ENCODE peak calls at places on chromosomes 5 and 9, in four cellular contexts. Z is lower lobe of right lung, B is ovary, G is lung. Q is an unnamed sample.

GRCh38 chr9:16825971-16826370 is 44.5 kb downstream of the BNC2 start:
- DNase-seq in Z (no peak), B (no peak), G (no peak), Q (no peak)

GRCh38 chr5:88674262-88675158 is 208.5 kb downstream of the MEF2C start:
- DNase-seq in Z (no peak), B (no peak), G (no peak), Q (no peak)

GRCh38 chr5:179129607-179130071 is 69.5 kb downstream of the ZNF354C start:
- DNase-seq in Z (peak; percentile 33), B (no peak), G (no peak), Q (no peak)

GRCh38 chr9:98280574-98280973 is 25.1 kb upstream of the TBC1D2 start:
- DNase-seq in Z (no peak), B (no peak), G (no peak), Q (no peak)

GRCh38 chr9:100014846-100015245 is 84.0 kb downstream of the ERP44 start:
- DNase-seq in Z (no peak), B (no peak), G (no peak), Q (no peak)

GRCh38 chr5:177509361-177509951 is at the start of gene DOK3:
- DNase-seq in Z (peak; percentile 82), B (peak; percentile 30), G (peak; percentile 59), Q (no peak)

GRCh38 chr5:68656936-68657857 is 436.6 kb upstream of the SLC30A5 start:
- DNase-seq in Z (no peak), B (no peak), G (no peak), Q (no peak)

GRCh38 chr5:36389245-36389644 is 87.5 kb upstream of the RANBP3L start:
- DNase-seq in Z (no peak), B (no peak), G (no peak), Q (no peak)

GRCh38 chr5:2213121-2213730 is 330.5 kb upstream of the IRX4 start:
- DNase-seq in Z (no peak), B (no peak), G (no peak), Q (no peak)

GRCh38 chr5:138981131-138981530 is 106.0 kb upstream of the LRRTM2 start:
- DNase-seq in Z (no peak), B (no peak), G (no peak), Q (no peak)

GRCh38 chr5:14400085-14400484 is 181.5 kb upstream of the OTULINL start:
- DNase-seq in Z (no peak), B (no peak), G (no peak), Q (no peak)

GRCh38 chr5:135061001-135061400 is 27.0 kb upstream of the PITX1 start:
- DNase-seq in Z (no peak), B (no peak), G (no peak), Q (no peak)

GRCh38 chr9:8140557-8140956 is 341.0 kb upstream of the DMAC1 start:
- DNase-seq in Z (no peak), B (no peak), G (no peak), Q (no peak)

GRCh38 chr9:98807070-98807810 is at the start of gene GALNT12:
- DNase-seq in Z (no peak), B (peak; percentile 31), G (no peak), Q (no peak)

GRCh38 chr9:123282343-123283047 is 14.1 kb upstream of the STRBP start:
- DNase-seq in Z (no peak), B (no peak), G (no peak), Q (no peak)

GRCh38 chr5:10057356-10057755 is 192.3 kb downstream of the ATPSCKMT start:
- DNase-seq in Z (no peak), B (no peak), G (no peak), Q (no peak)

GRCh38 chr5:80246995-80247729 is 8.7 kb downstream of the SERINC5 start:
- DNase-seq in Z (peak; percentile 55), B (no peak), G (peak; percentile 69), Q (peak; percentile 35)

GRCh38 chr5:132764671-132765070 is 12.4 kb downstream of the SEPTIN8 start:
- DNase-seq in Z (no peak), B (no peak), G (no peak), Q (no peak)

GRCh38 chr9:90219548-90220118 is 423.0 kb downstream of the DIRAS2 start:
- DNase-seq in Z (peak; percentile 56), B (no peak), G (peak; percentile 36), Q (no peak)

GRCh38 chr9:127384016-127384730 is 12.8 kb upstream of the SLC2A8 start:
- DNase-seq in Z (no peak), B (no peak), G (no peak), Q (no peak)

GRCh38 chr5:141814064-141814982 is 63.9 kb downstream of the PCDH1 start:
- DNase-seq in Z (peak; percentile 71), B (no peak), G (peak; percentile 54), Q (no peak)

GRCh38 chr5:169071-169727 is 22.1 kb upstream of the LRRC14B start:
- DNase-seq in Z (peak; percentile 77), B (peak; percentile 79), G (no peak), Q (peak; percentile 35)

GRCh38 chr5:66558562-66558961 is 37.6 kb upstream of the MAST4 start:
- DNase-seq in Z (no peak), B (no peak), G (no peak), Q (no peak)

GRCh38 chr5:5886812-5887486 is 464.5 kb downstream of the ICE1 start:
- DNase-seq in Z (peak; percentile 51), B (no peak), G (no peak), Q (no peak)

GRCh38 chr5:35285011-35285410 is 54.7 kb upstream of the PRLR start:
- DNase-seq in Z (no peak), B (no peak), G (no peak), Q (no peak)

GRCh38 chr5:88825782-88826110 is 57.2 kb downstream of the MEF2C start:
- DNase-seq in Z (no peak), B (no peak), G (no peak), Q (peak; percentile 46)

GRCh38 chr5:167845952-167846351 is 445.5 kb upstream of the WWC1 start:
- DNase-seq in Z (no peak), B (no peak), G (no peak), Q (no peak)
- H3K36me3 ChIP-seq in Z (no peaks in the 10 kb centered on the region), B (no peaks in the 10 kb centered on the region), G (no peaks in the 10 kb centered on the region), Q (no peaks in the 10 kb centered on the region)

DNA sequence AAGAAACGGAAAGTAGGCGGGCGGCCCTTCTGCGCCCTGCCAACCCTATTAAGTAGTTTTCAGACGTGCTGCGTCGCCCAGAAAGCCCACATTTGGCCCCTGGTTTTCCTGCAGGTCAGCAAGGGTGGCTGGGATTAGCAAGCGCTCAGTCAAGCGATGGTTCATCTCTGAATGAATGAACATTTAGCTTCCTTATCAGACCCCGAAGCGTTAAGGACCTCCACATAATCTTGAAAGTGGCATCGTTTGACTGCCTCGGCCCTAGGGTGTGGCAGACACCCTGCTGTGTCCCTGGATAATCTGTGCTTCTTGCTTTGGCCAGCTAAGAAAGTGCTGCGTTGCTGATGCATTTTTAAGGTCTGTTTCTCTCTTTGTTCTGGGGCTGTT is 688 bp downstream of the TOR1B start:
- DNase-seq in Z (no peak), B (no peak), G (no peak), Q (no peak)
- H3K27ac ChIP-seq in Z (peak overlapping the region; percentile 84), B (peak overlapping the region; percentile 66), G (no peak overlapping the region), Q (peak overlapping the region; percentile 90)

DNA sequence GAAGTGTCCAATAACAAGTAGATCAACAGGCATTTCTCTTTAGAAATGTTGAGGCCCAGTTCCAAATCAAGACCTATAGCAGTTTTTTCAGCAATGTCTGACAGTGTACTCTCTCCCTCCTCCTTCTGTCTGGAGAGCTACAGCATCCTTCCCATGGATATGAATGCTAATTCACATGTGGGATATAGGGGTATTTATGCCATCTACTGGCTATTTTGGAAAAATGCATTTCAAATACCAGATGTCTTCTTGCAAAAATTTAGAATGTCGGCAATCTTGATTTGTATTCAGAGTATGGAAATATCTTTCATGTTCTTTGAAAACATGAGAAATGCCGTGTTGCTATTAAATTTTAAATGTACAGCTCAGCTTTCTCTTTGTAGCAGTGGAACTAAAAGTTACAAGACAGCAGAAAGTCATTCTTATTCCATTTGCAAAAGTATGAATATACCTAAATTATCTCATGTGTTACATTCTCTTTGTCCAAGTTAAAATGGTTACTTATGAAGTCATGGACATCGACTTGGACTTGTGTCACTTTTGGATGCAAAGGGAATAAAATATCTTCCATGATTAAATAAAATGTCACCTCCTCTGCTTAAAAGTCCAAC is 647.8 kb downstream of the TAF11L14 start:
- DNase-seq in Z (no peak), B (no peak), G (no peak), Q (no peak)
- H3K4me3 ChIP-seq in Z (no peak overlapping the region), B (no peak overlapping the region), G (no peak overlapping the region), Q (no peak overlapping the region)

GRCh38 chr9:35687972-35688557 is 1.7 kb downstream of the TPM2 start:
- DNase-seq in Z (no peak), B (no peak), G (no peak), Q (peak; percentile 51)

GRCh38 chr9:35687306-35687705 is 2.4 kb downstream of the TPM2 start:
- DNase-seq in Z (no peak), B (no peak), G (no peak), Q (no peak)

GRCh38 chr9:35685506-35685905 is 4.2 kb downstream of the TPM2 start:
- DNase-seq in Z (no peak), B (no peak), G (no peak), Q (no peak)

GRCh38 chr9:35684921-35685320 is 4.8 kb downstream of the TPM2 start:
- DNase-seq in Z (no peak), B (no peak), G (no peak), Q (no peak)

DNA sequence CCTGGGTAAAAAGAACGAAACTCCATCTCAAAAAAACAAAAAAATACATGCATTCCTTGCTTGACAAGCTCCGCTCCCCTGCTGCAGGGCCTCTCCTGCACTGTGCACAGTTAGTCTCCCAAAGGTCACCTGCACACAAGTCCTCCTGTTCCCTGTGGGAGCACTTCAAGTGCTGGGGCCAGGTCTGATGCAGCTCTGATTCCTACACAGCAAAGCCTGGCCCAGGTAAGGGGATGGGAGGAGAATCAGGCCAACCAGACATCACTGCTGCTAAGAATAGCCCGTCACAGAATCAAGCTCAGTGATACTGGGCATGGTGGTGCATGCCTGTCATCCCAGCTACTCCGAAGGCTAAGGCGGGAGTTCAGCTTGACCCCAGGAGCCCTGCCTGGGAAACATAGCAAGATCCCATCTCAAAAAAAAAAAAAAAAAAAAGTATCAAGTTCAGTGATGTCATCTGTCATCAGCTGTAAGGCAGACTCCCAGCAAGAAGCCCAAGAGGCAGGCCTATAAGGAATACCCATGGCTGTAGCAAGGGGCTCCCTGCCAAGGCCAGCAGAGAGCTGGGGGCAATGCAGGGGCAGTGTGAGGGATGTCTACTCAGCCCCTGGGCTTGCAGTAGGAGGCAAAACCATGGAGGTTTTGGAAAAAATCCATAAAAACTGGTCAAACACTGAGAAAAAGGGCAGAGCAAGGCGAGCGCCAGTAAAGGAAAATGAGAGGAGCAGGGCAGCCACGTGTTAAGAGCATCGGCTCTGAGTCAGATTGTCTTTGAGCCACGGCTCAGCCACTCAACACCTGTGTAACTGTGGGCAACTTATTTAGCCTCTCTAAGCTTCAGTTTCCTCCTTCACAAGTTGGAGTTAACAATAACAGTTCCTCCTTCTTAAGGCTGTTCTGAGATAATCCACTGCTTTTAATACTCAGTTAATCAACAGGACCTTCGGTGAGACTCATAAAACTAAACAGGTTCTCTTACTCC is 3.2 kb downstream of the TPM2 start:
- DNase-seq in Z (no peak), B (no peak), G (no peak), Q (peak; percentile 41)
- H3K36me3 ChIP-seq in Z (peaks cover 11% of the 10 kb centered on the region), B (no peaks in the 10 kb centered on the region), G (peaks cover 8% of the 10 kb centered on the region), Q (no peaks in the 10 kb centered on the region)

DNA sequence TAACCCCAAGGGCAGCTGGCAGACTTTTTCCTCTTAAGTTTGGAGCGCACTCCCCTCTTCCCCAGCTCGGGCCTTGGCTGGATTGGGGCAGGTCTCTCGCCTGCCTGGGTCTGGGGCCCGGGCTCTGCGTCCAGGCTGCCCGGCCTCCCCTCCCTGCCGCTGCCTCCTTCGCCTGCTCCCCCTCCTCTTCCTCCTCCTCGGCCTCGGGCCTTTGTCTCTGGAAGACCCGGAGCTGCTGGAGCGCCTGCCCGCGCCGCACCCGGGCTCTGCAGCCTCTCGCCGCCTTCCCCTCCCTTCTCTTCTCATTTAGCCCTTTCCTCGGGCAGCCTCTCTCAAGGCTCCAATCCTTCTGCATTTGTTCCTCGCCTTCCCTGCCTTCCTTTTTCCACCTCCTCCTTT is 218.6 kb downstream of the C9orf50 start:
- DNase-seq in Z (no peak), B (no peak), G (no peak), Q (no peak)
- H3K27ac ChIP-seq in Z (peak overlapping the region; percentile 68), B (peak overlapping the region; percentile 84), G (no peak overlapping the region), Q (peak overlapping the region; percentile 24)

GRCh38 chr5:154850255-154851062 is at the start of gene FAXDC2:
- DNase-seq in Z (peak; percentile 74), B (peak; percentile 82), G (peak; percentile 70), Q (peak; percentile 79)
- H3K4me3 ChIP-seq in Z (peak within 1 kb of the TSS; percentile 72), B (peak within 1 kb of the TSS; percentile 54), G (peak within 1 kb of the TSS; percentile 59), Q (peak within 1 kb of the TSS; percentile 50)

Q was measured in gastrocnemius medialis.